ENCODE peak calls at places on chromosome 21, in four cellular contexts. P, I, Z and E are unnamed samples. For H3K4me1, the result is how much of the 10 kb centered on the place peaks cover.

GRCh38 chr21:46424062-46424591 is 34.6 kb upstream of the DIP2A start:
- DNase-seq in Z (no peak), I (no peak), P (peak), E (no peak)

GRCh38 chr21:45528028-45528705 is 14.1 kb downstream of the SLC19A1 start:
- DNase-seq in Z (no peak), P (peak), I (peak), E (peak)

GRCh38 chr21:46323227-46323709 is 402 bp downstream of the C21orf58 start:
- DNase-seq in Z (no peak), P (no peak), I (no peak), E (no peak)

GRCh38 chr21:46239817-46240325 is 11.3 kb upstream of the LSS start:
- DNase-seq in I (no peak), Z (no peak), P (no peak), E (no peak)

GRCh38 chr21:33608559-33608958 is 20.1 kb upstream of the DONSON start:
- DNase-seq in Z (no peak), I (no peak), P (no peak), E (no peak)

GRCh38 chr21:46160563-46161179 is 5.3 kb upstream of the FTCD start:
- DNase-seq in I (no peak), P (peak), Z (peak), E (no peak)

GRCh38 chr21:16113052-16113715 is 383.4 kb downstream of the USP25 start:
- DNase-seq in P (no peak), I (no peak), Z (peak), E (no peak)

GRCh38 chr21:17359781-17360180 is 153.1 kb upstream of the CXADR start:
- DNase-seq in Z (no peak), P (no peak), I (no peak), E (no peak)

GRCh38 chr21:16002872-16003466 is 273.2 kb downstream of the USP25 start:
- DNase-seq in Z (no peak), P (no peak), I (no peak), E (no peak)

GRCh38 chr21:45029968-45030636 is 44.3 kb upstream of the ADARB1 start:
- DNase-seq in I (no peak), P (peak), Z (no peak), E (peak)

GRCh38 chr21:41000838-41001237 is 153.9 kb upstream of the DSCAM start:
- DNase-seq in Z (no peak), P (no peak), I (no peak), E (no peak)

GRCh38 chr21:25657140-25657539 is 18.1 kb downstream of the JAM2 start:
- DNase-seq in I (no peak), P (no peak), Z (no peak), E (no peak)

GRCh38 chr21:35179990-35180557 is 131.0 kb upstream of the RUNX1 start:
- DNase-seq in P (no peak), I (no peak), Z (no peak), E (no peak)

GRCh38 chr21:36641346-36641745 is 57.6 kb upstream of the SIM2 start:
- DNase-seq in P (no peak), Z (no peak), I (no peak), E (no peak)
- H3K4me3 ChIP-seq in P (no peak), Z (no peak), I (no peak), E (no peak)

GRCh38 chr21:26845066-26845749 is at the start of gene ADAMTS1:
- DNase-seq in I (peak), P (peak), Z (peak), E (peak)

GRCh38 chr21:26844258-26845065 is 747 bp downstream of the ADAMTS1 start:
- DNase-seq in Z (peak), I (peak), P (peak), E (peak)

GRCh38 chr21:26842300-26842699 is 2.9 kb downstream of the ADAMTS1 start:
- DNase-seq in Z (no peak), P (no peak), I (no peak), E (no peak)

GRCh38 chr21:26842976-26843911 is 2.0 kb downstream of the ADAMTS1 start:
- DNase-seq in P (peak), Z (peak), I (peak), E (peak)

GRCh38 chr21:26843912-26844257 is 1.3 kb downstream of the ADAMTS1 start:
- DNase-seq in P (no peak), I (no peak), Z (no peak), E (no peak)
- TF ChIP-seq CTCF in P (no peak), I (no peak), Z (no peak), E (no peak)

GRCh38 chr21:42658320-42659105 is 5.1 kb downstream of the PDE9A start:
- DNase-seq in P (peak), Z (no peak), I (no peak), E (no peak)
- H3K4me1 ChIP-seq in P (under half), Z (under half), I (under half), E (under half)

GRCh38 chr21:43956019-43956666 is 56.0 kb upstream of the TRAPPC10 start:
- DNase-seq in I (no peak), P (peak), Z (no peak), E (no peak)
- H3K4me3 ChIP-seq in I (no peak), P (no peak), Z (no peak), E (no peak)

DNA sequence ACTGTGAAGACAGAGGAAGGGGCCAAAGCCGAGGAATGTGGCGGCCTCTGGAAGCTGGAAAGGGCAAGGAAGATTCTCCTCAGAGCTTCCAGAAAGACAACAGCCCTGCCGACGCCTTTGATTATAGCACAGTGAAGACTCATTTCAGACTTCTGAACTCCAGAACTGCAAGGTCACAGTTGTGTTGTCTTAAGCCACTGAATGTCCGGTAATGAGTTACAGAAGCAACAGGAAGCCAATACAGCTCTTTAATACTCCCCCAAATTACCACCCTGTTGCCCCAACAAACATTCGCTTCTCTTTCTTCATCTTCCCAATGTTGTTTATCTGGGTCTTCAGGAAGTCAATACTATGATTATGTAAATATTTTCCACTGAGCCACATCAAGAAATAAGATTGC is 44.0 kb downstream of the ETS2 start:
- DNase-seq in I (no peak), P (no peak), Z (peak), E (no peak)
- TF ChIP-seq CTCF in I (no peak), P (no peak), Z (no peak), E (no peak)

DNA sequence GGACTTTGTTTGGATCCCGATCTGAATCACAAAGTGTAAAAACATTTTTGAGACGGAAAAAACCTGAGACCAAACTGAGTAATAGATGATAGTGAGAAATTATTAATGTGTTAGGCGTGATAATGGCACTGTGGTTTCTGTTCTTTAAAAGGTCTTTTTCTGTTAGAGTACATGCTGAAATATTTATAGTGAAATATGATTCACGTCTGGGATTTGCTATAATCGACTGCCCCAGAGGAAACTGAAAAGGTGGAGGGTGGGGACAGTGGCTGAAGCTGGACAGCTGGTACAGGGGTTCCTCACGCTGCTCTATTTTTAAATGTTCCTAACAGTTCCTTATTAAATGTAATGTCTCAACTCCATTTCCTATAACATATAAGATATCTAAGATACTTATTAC is 11.2 kb downstream of the URB1 start:
- DNase-seq in I (no peak), Z (no peak), P (no peak), E (peak)
- H3K4me1 ChIP-seq in I (under half), Z (under half), P (under half), E (under half)

DNA sequence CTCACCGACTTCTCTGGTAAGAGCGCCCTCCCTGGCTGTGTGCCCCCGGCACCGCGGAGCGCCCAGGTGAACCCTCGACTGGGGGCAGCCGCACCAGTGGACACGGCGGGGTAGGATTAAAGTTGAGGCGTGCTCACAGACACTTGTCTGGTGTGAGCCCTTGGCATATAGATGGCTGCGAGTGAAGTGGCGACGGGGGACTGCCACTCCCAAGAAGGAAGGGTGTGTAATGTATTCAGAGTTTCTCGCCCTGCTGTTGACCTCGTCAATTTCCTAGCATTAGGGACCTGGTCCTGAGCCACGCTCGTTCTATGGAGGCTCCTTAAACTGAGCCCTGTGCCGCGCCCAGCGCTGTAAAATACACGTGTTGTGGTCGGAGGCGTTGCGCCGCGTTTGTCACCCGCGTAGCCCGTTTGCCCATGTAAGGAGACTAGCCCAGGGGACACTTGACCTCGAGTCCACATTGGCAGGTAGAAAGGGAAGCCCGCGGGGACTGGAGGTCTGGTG is 545 bp downstream of the EVA1C start:
- DNase-seq in I (peak), Z (peak), P (peak), E (no peak)
- H3K4me3 ChIP-seq in I (peak), Z (peak), P (peak), E (peak)